ENCODE peak calls at places on chromosomes 7 and 10, in seven cellular contexts. J, Q, G, I, K, S and N are unnamed samples.

GRCh38 chr10:122142652-122143237 is 128.4 kb upstream of the BTBD16 start:
- DNase-seq in J (peak), Q (no peak), G (no peak), I (peak), K (peak), S (no peak), N (no peak)

GRCh38 chr7:23523486-23524075 is 8.2 kb downstream of the TRA2A start:
- DNase-seq in J (no peak), Q (no peak), G (no peak), I (no peak), K (no peak), S (no peak), N (no peak)

GRCh38 chr10:104299031-104299904 is 30.3 kb downstream of the GSTO2 start:
- DNase-seq in J (no peak), Q (no peak), G (no peak), I (peak), K (peak), S (no peak), N (no peak)

GRCh38 chr10:24344279-24344678 is 135.3 kb downstream of the KIAA1217 start:
- DNase-seq in J (no peak), Q (no peak), G (no peak), I (no peak), K (no peak), S (peak), N (no peak)

GRCh38 chr7:154960063-154960790 is 42.7 kb downstream of the PAXIP1 start:
- DNase-seq in J (no peak), Q (no peak), G (no peak), I (no peak), K (no peak), S (no peak), N (no peak)

GRCh38 chr10:34323197-34323596 is 491.9 kb downstream of the PARD3 start:
- DNase-seq in J (no peak), Q (no peak), G (no peak), I (no peak), K (peak), S (no peak), N (no peak)

GRCh38 chr7:79933144-79933543 is 201.5 kb upstream of the GNAI1 start:
- DNase-seq in J (no peak), Q (no peak), G (no peak), I (no peak), K (no peak), S (no peak), N (no peak)

GRCh38 chr10:12914111-12914510 is 87.4 kb downstream of the CCDC3 start:
- DNase-seq in J (no peak), Q (no peak), G (no peak), I (no peak), K (no peak), S (no peak), N (no peak)

GRCh38 chr7:124085168-124085567 is 52.3 kb upstream of the TMEM229A start:
- DNase-seq in J (peak), Q (peak), G (peak), I (no peak), K (peak), S (peak), N (no peak)

GRCh38 chr10:36469585-36469984 is 655.8 kb upstream of the ANKRD30A start:
- DNase-seq in J (no peak), Q (no peak), G (no peak), I (no peak), K (no peak), S (peak), N (no peak)

GRCh38 chr7:27239780-27240731 is 2.5 kb upstream of the EVX1 start:
- DNase-seq in J (no peak), Q (no peak), G (no peak), I (no peak), K (no peak), S (no peak), N (no peak)

GRCh38 chr10:58299580-58299979 is 30.6 kb downstream of the CISD1 start:
- DNase-seq in J (peak), Q (peak), G (peak), I (peak), K (peak), S (peak), N (no peak)

GRCh38 chr7:2523941-2524807 is 4.6 kb downstream of the LFNG start:
- DNase-seq in J (peak), Q (peak), G (peak), I (peak), K (peak), S (peak), N (peak)

GRCh38 chr10:74244097-74244685 is 93.2 kb downstream of the ADK start:
- DNase-seq in J (no peak), Q (no peak), G (no peak), I (peak), K (peak), S (no peak), N (no peak)

DNA sequence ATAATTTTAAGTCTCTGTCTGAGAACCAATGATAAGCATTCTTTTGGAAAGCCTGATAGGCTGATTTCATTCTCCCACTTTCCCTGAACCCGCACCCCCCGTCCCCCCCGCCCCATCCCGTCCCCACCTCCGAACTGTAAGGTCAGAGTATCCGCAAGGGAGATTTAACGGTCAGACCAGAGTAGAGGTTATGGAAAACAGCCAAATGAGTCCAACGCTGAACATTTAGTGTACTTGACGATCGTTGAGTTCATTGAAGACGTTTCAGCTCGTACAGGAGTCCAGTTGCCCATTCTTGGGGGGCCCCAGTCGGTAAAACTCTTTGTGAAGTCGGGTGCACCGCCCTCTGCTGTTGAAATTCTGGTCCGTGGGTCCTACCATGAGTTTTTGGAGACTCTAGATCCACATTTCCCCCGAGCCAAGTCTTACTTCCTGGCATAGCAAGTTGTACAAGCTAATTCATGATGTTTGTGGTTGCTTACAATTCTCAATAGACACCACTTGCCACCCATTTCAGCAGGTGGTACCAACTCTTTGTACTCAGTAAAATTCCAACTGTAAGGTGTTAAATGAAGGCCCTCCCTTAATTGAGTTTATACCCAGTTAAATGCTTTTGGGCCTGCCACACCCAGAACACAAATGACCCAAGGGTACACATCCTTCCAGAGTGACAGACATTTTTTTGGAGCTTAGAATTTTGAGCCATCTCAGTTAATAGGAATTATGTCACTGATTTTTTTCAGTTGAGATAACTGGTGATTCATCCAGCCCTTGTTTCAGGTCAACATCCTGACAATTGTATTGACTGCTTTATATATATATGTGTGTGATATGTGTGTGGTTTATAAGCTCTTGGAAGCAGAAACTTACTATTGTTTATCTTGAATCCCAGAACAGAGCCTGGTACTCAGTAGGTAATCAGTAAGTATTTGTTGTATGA is 1.2 kb downstream of the MARCHF5 start:
- DNase-seq in J (no peak), Q (peak), G (peak), I (peak), K (peak), S (peak), N (no peak)
- TF ChIP-seq CTCF in J (peak), Q (peak), G (peak), I (peak), K (peak), S (peak), N (peak)

GRCh38 chr7:159014297-159015062 is 130.2 kb downstream of the VIPR2 start:
- DNase-seq in J (no peak), Q (no peak), G (peak), I (no peak), K (no peak), S (no peak), N (no peak)
- H3K27ac ChIP-seq in J (peak), Q (peak), G (no peak), I (peak), K (no peak), S (no peak), N (no peak)

DNA sequence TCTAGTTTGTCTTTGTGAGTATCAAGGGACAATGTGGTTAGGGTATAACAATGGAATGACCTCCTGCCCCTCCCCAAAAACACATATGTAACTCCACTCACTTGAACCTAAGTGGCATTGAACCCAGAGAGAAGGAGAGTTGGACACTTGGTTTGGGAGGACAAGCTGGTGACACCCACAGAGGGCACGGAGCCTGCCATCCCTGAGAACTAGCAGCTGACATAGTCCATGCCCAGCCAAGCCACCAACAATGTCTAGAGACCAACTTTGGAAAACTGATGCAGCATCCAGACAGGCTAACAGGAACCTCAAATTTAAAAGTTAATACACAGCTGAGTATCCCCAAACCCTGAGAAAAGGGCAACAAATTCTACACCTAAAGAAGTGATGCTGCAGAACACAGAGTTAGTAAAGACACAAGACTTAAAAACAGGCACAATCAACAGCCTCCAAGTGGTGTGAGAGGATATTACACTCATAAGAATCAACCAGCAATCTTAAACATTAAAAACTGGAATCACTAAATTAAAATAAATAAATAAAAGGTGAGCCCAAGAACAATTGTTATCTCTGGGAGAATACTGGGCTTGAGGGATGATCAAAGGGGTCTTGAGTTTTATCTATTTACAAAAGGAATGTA is 27.2 kb downstream of the NUDCD3 start:
- DNase-seq in J (no peak), Q (no peak), G (no peak), I (no peak), K (no peak), S (no peak), N (no peak)
- TF ChIP-seq CTCF in J (peak), Q (peak), G (no peak), I (peak), K (peak), S (peak), N (no peak)

DNA sequence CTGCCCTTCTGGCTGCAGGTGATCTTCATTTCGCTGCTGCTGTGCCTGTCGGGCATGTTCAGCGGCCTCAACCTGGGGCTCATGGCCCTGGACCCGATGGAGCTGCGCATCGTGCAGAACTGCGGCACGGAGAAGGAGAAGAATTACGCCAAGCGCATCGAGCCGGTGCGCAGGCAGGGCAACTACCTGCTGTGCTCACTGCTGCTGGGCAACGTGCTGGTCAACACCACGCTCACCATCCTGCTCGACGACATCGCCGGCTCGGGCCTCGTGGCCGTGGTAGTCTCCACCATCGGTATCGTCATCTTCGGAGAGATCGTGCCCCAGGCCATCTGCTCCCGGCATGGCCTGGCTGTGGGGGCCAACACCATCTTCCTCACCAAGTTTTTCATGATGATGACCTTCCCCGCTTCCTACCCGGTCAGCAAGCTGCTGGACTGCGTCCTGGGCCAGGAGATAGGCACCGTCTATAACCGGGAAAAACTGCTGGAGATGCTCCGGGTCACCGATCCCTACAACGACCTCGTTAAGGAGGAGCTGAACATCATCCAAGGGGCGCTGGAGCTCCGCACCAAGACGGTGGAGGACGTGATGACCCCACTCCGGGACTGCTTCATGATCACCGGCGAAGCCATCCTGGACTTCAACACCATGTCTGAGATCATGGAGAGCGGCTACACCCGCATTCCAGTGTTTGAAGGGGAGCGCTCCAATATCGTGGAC is 1.3 kb downstream of the CNNM2 start:
- DNase-seq in J (peak), Q (peak), G (peak), I (peak), K (peak), S (peak), N (peak)
- H3K27ac ChIP-seq in J (peak), Q (peak), G (peak), I (no peak), K (no peak), S (peak), N (no peak)

DNA sequence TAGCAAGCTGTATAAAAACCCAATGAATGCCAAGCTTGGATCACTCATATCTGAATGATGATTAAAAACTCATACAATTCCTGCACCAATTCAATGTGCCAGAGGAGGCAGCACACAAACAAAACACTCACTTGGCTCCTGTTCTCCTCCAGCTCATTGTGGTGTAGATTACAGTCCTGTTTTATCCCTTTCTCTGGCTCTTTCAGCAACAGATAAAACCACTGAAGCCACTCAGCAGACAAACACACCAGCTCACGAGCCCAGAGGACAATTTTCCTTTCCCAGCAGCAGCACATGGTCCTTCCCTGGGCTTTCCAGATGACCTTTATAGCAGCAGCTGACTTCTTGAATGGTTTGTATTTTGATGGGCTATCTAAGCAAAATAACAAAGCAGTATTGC is 107.3 kb upstream of the STARD3NL start:
- DNase-seq in J (no peak), Q (no peak), G (no peak), I (no peak), K (no peak), S (no peak), N (no peak)
- TF ChIP-seq CTCF in J (peak), Q (peak), G (no peak), I (no peak), K (no peak), S (no peak), N (peak)

DNA sequence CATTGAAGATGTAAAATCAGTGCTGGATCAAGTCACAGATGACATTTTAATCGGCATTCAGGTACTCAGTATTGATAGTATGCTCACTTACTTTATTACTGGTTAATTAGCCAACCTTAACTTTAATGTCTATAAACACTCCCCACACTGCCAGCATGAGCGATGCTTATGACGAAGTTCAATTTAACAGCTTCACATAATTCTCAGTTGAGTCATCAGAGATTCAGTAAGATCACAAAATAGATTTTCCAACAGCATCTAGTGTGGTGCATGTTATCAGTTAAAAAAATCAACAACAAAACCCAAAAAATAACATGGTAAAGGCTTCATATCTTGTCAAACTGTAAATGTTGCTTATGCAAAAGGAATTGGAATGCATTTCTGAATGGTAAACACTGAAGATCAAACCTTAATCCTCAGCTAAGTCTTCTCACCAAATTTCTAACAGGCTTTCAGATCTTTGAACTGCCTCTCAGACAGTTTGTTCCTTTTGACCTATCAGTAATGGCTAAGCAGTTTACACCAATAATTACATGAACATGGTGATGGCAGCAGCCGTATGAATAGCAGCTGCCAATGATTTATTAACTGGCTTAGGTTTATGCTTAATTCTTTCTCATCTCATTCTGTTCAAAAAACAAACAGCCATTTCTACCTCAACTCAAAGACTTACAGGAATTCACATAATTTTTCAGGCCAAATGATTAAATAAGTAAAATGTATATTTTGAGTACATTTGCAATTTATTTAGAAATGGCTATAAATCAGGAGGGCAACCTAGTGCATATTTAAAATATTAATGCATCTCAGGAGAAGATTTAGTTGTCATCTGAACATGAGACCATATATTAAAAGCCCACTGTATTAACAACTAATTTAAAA is 98.5 kb downstream of the CABCOCO1 start:
- DNase-seq in J (no peak), Q (peak), G (no peak), I (no peak), K (peak), S (peak), N (no peak)
- H3K27ac ChIP-seq in J (peak), Q (peak), G (no peak), I (no peak), K (peak), S (no peak), N (no peak)

DNA sequence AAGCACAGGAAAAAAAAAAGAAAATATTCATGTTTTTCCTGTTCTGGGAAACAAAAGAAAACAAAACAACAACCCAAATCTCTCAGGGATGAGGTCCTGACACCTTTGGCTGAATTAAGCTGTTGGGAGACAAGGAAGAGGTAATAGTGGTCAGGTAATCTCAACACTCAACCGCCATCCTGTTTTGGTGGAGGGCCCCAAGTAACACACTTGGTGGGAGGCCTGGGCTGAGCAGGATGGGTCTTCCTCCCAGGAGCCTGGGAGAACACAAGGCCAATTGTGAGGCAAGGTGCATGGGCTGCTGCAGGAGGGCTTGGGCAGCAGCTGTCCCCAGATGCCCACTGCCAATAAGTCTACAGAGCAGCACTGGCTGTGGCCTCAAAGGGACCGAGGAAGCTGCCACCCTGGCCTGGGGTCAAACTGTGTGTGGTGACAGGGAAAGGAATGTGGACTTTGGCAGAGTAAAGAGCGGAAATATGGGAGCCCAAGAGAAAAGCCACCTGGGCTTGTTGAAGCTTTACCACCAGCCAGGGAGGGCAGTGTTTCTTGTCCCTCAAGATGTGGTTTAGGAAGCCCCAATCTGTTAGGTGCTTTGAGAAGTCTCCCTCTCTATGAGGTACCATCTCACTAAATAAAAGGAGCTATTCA is 93.5 kb upstream of the SLC25A13 start:
- DNase-seq in J (no peak), Q (no peak), G (no peak), I (no peak), K (no peak), S (no peak), N (no peak)
- TF ChIP-seq CTCF in J (no peak), Q (no peak), G (no peak), I (no peak), K (no peak), S (peak), N (no peak)